ENCODE peak calls at places on chromosomes 16 and 17, in four cellular contexts. L is small intestine, J is fibroblast of mammary gland, V is uterus. F is an unnamed sample.

GRCh38 chr17:15947976-15948752 is 3.2 kb downstream of the ADORA2B start:
- DNase-seq in J (no peak), L (no peak), V (no peak), F (no peak)

GRCh38 chr17:8225813-8226535 is 15.6 kb upstream of the AURKB start:
- DNase-seq in L (peak), V (peak), J (peak), F (peak)

GRCh38 chr16:3671424-3671823 is 16.9 kb downstream of the DNASE1 start:
- DNase-seq in J (no peak), L (no peak), V (no peak), F (no peak)

GRCh38 chr17:7922499-7923289 is 6.6 kb upstream of the RNF227 start:
- DNase-seq in L (peak), J (peak), V (peak), F (peak)

GRCh38 chr17:5364156-5364555 is 55.3 kb downstream of the NUP88 start:
- DNase-seq in L (no peak), J (peak), V (no peak), F (no peak)

GRCh38 chr17:31550389-31551056 is 159.0 kb downstream of the RAB11FIP4 start:
- DNase-seq in L (no peak), J (peak), V (no peak), F (no peak)

GRCh38 chr16:50414152-50414551 is 45.4 kb upstream of the BRD7 start:
- DNase-seq in J (no peak), V (no peak), L (no peak), F (no peak)

GRCh38 chr17:55420776-55421178 is 858 bp downstream of the MMD start:
- DNase-seq in L (peak), J (peak), V (peak), F (peak)

GRCh38 chr16:88014201-88014781 is 63.1 kb downstream of the BANP start:
- DNase-seq in J (peak), V (no peak), L (no peak), F (no peak)

GRCh38 chr16:79131676-79132075 is 468.9 kb downstream of the MAF start:
- DNase-seq in V (no peak), J (no peak), L (no peak), F (no peak)

GRCh38 chr16:13425840-13426239 is 494.1 kb upstream of the ERCC4 start:
- DNase-seq in L (no peak), J (no peak), V (no peak), F (no peak)

GRCh38 chr16:82603784-82604411 is 22.9 kb upstream of the CDH13 start:
- DNase-seq in V (peak), J (peak), L (peak), F (no peak)

GRCh38 chr16:27798241-27798640 is 248.3 kb downstream of the KATNIP start:
- DNase-seq in V (no peak), J (no peak), L (no peak), F (no peak)

GRCh38 chr17:17580662-17581470 is 10.6 kb downstream of the PEMT start:
- DNase-seq in J (peak), L (peak), V (no peak), F (no peak)

GRCh38 chr17:41917957-41918391 is 777 bp downstream of the ACLY start:
- DNase-seq in L (peak), V (peak), J (peak), F (peak)

GRCh38 chr17:1158879-1159278 is 20.9 kb downstream of the ABR start:
- DNase-seq in J (no peak), L (no peak), V (no peak), F (no peak)

GRCh38 chr16:4334724-4335495 is 16.2 kb downstream of the PAM16 start:
- DNase-seq in J (no peak), V (no peak), L (no peak), F (no peak)

GRCh38 chr17:35460354-35460851 is 11.8 kb upstream of the SLFN13 start:
- DNase-seq in L (peak), J (no peak), V (peak), F (no peak)

GRCh38 chr17:26731005-26731921 is 562.7 kb upstream of the WSB1 start:
- DNase-seq in J (no peak), L (no peak), V (no peak), F (no peak)

GRCh38 chr16:8512941-8513624 is 77.2 kb downstream of the TMEM114 start:
- DNase-seq in J (no peak), L (no peak), V (no peak), F (no peak)

GRCh38 chr17:5785867-5786509 is 201.7 kb upstream of the NLRP1 start:
- DNase-seq in J (peak), L (no peak), V (no peak), F (no peak)

DNA sequence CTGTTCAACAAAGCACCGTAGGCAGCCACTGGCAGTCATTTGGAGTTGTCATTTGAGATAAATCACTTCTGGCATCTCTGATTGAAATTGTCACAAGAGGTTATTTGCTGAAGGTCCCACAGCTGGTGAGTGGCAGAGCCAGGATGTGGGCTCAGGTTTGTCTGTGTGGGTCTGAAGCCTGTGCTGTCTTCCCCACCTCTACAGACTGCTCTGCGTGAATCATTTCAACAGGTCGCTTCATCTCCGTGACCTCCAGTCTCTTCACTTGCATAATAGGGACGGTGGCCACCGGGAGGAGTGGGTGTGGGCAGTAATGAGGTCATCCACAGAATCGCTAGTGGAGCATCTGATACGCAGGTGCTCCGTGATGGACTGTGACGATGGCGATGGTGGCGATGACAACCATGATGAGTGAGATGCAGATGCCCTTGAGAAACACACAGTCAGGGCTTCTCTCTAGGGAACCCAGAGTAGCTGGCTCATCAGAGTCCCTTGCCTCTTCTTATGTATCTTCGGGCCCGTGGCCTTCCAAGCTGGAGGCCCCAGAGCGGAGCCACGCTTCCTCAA is 120.2 kb downstream of the RAP1GAP2 start:
- DNase-seq in J (no peak), L (no peak), V (no peak), F (peak)
- H3K4me3 ChIP-seq in J (no peak), L (no peak), V (no peak), F (no peak)

DNA sequence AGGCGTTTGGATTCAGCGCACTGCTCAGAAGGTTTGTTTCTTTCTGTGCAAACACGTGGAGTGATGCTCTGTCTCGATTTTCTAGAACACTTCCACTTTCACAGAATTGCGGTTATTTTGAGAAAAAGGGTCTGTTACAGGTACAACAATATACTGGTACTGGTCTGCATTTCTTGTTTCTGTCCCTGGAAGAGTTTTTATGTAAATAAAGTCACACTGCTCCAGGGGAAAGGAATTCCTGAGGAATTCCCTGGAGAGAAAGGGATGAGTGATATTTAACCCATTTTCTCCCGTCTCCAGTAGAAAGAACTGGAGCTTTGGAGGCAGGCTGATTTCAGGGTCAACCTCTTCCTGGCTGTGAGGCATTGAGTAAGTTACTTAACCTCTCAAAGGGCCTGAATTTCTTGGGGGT is 16.2 kb upstream of the RMI2 start:
- DNase-seq in J (peak), L (no peak), V (no peak), F (no peak)
- H3K4me3 ChIP-seq in J (no peak), L (no peak), V (no peak), F (no peak)

GRCh38 chr17:57008958-57009357 is 31.0 kb downstream of the SCPEP1 start:
- DNase-seq in V (no peak), L (no peak), J (no peak), F (no peak)

GRCh38 chr17:57002904-57003303 is 25.0 kb downstream of the SCPEP1 start:
- DNase-seq in V (no peak), J (no peak), L (peak), F (no peak)

GRCh38 chr17:57001541-57001940 is 23.6 kb downstream of the SCPEP1 start:
- DNase-seq in V (no peak), J (no peak), L (no peak), F (no peak)

GRCh38 chr17:57006040-57006439 is 28.1 kb downstream of the SCPEP1 start:
- DNase-seq in J (no peak), V (no peak), L (no peak), F (no peak)

GRCh38 chr17:57004944-57005579 is 27.1 kb downstream of the SCPEP1 start:
- DNase-seq in V (no peak), J (no peak), L (peak), F (no peak)
- H3K4me3 ChIP-seq in V (no peak), J (no peak), L (no peak), F (no peak)

DNA sequence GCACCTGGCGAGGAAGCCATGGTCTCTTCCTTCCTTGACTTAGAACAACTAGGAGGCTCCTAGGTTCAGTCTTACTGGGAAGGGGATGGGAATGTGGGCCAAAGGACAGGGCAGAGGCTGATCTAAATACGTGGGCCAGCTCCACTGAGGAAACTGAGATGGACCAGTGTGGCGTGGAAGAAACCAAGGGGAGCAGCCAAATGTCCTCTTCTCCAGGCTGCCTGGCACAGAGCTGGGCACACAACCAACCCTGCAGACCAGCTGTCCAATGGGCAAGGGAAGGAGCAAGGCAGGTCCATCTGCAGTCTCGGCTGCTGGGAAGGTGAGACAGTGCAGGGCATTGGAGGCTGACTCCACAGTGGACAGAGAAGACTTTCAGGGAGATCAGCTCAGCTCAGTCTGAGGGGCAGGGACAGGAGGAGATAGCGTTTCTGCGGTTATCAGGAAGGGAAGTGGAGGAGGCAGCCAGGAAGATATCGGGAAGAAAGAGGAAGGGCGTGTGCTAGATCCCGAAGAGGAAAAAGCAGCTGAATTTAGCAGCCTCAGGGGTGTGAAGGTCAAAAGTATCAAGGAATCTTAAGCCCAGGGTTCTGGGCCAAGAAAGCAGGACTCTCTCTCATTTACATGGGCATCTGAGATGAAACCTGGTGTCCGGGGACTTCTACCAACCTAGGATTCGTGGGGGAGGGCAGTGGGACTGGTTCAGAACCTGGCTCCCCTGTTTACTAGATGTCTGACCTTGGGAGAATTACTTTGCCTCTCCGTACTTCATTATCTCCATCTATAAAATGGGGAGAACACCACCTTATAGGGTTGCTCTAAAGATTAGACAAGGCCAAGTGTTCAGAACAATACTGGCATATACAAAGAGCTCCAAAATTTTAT is 1.8 kb downstream of the KIFC3 start:
- DNase-seq in J (no peak), L (peak), V (no peak), F (no peak)
- H3K4me3 ChIP-seq in J (no peak), L (no peak), V (no peak), F (peak)

DNA sequence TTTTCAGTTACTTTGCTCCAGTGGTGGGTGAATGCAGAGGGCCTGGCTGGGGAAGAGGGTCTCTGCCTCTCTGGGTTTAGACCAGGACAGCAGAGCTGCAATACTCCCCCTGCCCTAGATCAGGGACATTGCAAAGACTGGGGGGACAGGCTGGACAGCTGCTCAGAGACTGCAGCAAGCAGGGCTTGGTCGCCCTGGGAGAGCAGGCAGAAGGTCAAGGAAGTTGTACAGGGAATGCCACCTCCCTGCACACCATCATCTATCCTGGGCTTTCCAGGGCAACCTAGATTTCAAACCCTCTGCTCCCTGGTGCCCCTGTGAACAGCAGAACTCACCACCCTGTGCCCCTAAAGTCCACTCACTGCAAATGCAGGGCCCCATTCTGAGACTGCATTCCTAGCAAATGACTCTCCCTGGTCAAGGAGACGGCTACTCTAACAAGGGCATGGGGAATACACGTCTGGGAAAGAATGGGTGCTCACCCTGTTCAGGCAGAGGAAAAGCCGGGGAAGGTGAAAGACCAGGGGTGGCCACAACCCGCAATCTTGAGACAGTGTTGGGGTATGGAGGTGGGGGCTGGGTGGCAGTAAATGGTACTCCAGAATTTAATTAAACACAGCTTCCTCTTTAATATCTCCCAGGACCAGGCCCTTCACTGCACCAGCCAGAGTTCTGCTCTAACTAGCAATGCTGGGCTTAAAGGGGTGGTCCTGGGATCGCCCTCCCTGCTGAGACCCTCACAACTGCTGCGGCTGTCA is 1.0 kb downstream of the KIFC3 start:
- DNase-seq in J (peak), V (no peak), L (no peak), F (no peak)
- H3K4me3 ChIP-seq in J (peak), V (peak), L (no peak), F (peak)

DNA sequence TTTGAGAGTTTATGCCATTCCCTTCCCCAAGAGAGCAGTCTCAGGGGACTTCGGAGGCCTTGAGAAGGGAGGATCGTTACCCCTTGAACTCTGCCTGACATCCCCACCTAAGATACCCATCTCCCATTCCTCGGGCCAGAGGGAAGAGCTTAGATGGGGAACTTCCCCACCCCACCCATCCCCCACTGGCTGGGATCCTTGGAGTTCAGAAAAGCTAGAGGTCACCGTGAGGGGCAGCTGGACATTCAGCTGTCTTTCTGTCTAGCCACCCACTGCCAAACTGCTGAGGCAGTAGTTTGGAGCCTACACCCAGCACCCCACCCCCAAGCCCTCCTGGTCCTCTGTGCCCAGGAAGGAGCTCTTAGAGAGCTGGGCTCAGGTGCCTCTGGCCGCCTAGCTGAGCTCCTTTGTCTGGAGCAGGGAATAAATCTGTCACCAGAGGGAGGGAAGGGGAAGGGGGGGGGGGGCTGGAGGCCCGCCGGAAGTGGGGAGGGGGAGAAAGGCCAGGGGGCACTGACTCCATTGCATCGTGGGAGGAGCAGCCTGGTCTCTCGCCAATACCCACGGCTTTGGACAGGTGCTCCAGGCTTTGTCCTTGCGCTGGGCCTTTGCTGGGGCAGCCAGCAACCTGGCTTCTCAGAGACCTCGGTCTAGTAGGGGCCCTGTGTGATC is 1.0 kb downstream of the HSD11B2 start:
- DNase-seq in L (peak), J (no peak), V (no peak), F (no peak)
- H3K4me3 ChIP-seq in L (peak), J (no peak), V (peak), F (no peak)

F was measured in right atrium auricular region.